ENCODE peak calls at places on chromosomes 12 and 14, in eight cellular contexts. I is memory B cell; U is HFF-Myc; Q is stimulated activated naive CD8-positive, alpha-beta T cell treated with anti-CD3 and anti-CD28 coated beads, Interleukin-15, amount 100 ng/mL, for 72 hours; V is Right ventricle myocardium superior; P is HS-5; X is renal cortical epithelial cell; O is stomach. W is an unnamed sample.
A peak's percentile ranks its signal among the peaks of the same experiment; 100 is the strongest.

GRCh38 chr12:713281-713875 is 39.0 kb upstream of the WNK1 start:
- DNase-seq in V (no peak), U (no peak), Q (peak; percentile 43), X (no peak), O (no peak), P (no peak), I (no peak), W (no peak)

GRCh38 chr14:104387385-104388010 is 192.1 kb upstream of the C14orf180 start:
- DNase-seq in X (no peak), Q (no peak), O (peak; percentile 22), P (no peak), I (no peak), V (no peak), U (no peak), W (no peak)

GRCh38 chr12:58095002-58095401 is 153.6 kb downstream of the ATP23 start:
- DNase-seq in Q (no peak), V (no peak), P (no peak), O (no peak), I (no peak), X (no peak), U (no peak), W (no peak)

GRCh38 chr12:54624316-54625279 is 10.1 kb downstream of the LACRT start:
- DNase-seq in P (no peak), U (no peak), Q (no peak), X (no peak), I (no peak), O (no peak), V (no peak), W (no peak)

GRCh38 chr14:75399819-75400678 is 27.8 kb upstream of the JDP2 start:
- DNase-seq in I (no peak), V (peak; percentile 94), O (peak; percentile 94), X (peak; percentile 94), Q (no peak), U (no peak), P (no peak), W (peak; percentile 59)

GRCh38 chr14:99123208-99123870 is 148.7 kb downstream of the BCL11B start:
- DNase-seq in U (no peak), O (peak; percentile 4), X (no peak), P (no peak), Q (no peak), V (no peak), I (no peak), W (no peak)

GRCh38 chr12:130954544-130954831 is 781 bp downstream of the ADGRD1 start:
- DNase-seq in P (no peak), V (no peak), U (no peak), O (no peak), Q (no peak), I (no peak), X (no peak), W (no peak)

GRCh38 chr12:124716208-124717141 is 147.2 kb downstream of the SCARB1 start:
- DNase-seq in V (no peak), P (no peak), I (no peak), O (peak; percentile 55), X (no peak), Q (no peak), U (no peak), W (no peak)

GRCh38 chr12:89844539-89844938 is 135.9 kb upstream of the ATP2B1 start:
- DNase-seq in X (no peak), I (no peak), Q (no peak), U (no peak), V (no peak), O (no peak), P (no peak), W (no peak)

GRCh38 chr12:79001404-79001803 is 136.8 kb downstream of the SYT1 start:
- DNase-seq in I (no peak), U (no peak), X (no peak), Q (no peak), V (no peak), P (no peak), O (no peak), W (no peak)

GRCh38 chr12:65656904-65657351 is 167.4 kb upstream of the HMGA2 start:
- DNase-seq in I (no peak), O (no peak), U (peak; percentile 98), Q (peak; percentile 46), P (peak; percentile 100), X (peak; percentile 99), V (no peak), W (no peak)

GRCh38 chr14:60106341-60106740 is 14.6 kb downstream of the PCNX4 start:
- DNase-seq in O (no peak), P (no peak), Q (no peak), U (no peak), V (no peak), I (no peak), X (peak; percentile 79), W (peak; percentile 5)

GRCh38 chr12:79233341-79233761 is 368.8 kb downstream of the SYT1 start:
- DNase-seq in I (no peak), V (no peak), X (no peak), O (no peak), P (no peak), U (no peak), Q (no peak), W (no peak)

GRCh38 chr12:130247634-130248237 is 85.5 kb downstream of the FZD10 start:
- DNase-seq in X (no peak), V (no peak), O (no peak), U (no peak), I (no peak), Q (no peak), P (no peak), W (no peak)

GRCh38 chr12:3173008-3173553 is 95.9 kb downstream of the TSPAN9 start:
- DNase-seq in I (no peak), O (no peak), V (peak; percentile 25), Q (no peak), X (no peak), P (no peak), U (no peak), W (no peak)

GRCh38 chr12:7374423-7375144 is 69.4 kb downstream of the CD163L1 start:
- DNase-seq in O (no peak), Q (peak; percentile 11), U (no peak), V (peak; percentile 47), X (peak; percentile 2), P (no peak), I (no peak), W (no peak)

GRCh38 chr14:34252227-34252626 is 209.8 kb downstream of the SPTSSA start:
- DNase-seq in O (no peak), I (no peak), P (no peak), V (no peak), Q (no peak), X (peak; percentile 47), U (no peak), W (no peak)

GRCh38 chr14:75427126-75427481 is 718 bp upstream of the JDP2 start:
- DNase-seq in U (no peak), X (no peak), I (peak; percentile 9), V (peak; percentile 58), Q (no peak), P (no peak), O (no peak), W (no peak)

GRCh38 chr12:50212071-50212467 is 44.9 kb upstream of the CERS5 start:
- DNase-seq in I (no peak), Q (no peak), X (no peak), O (no peak), V (no peak), P (no peak), U (no peak), W (no peak)

GRCh38 chr14:100899841-100900771 is 3.4 kb downstream of the RTL1 start:
- DNase-seq in O (no peak), X (no peak), P (no peak), I (no peak), U (no peak), V (peak; percentile 39), Q (no peak), W (no peak)

GRCh38 chr12:58757422-58757821 is 162.9 kb downstream of the LRIG3 start:
- DNase-seq in V (no peak), O (no peak), Q (no peak), U (peak; percentile 87), X (no peak), P (peak; percentile 77), I (no peak), W (no peak)

GRCh38 chr14:30193791-30194407 is 266.3 kb upstream of the PRKD1 start:
- DNase-seq in I (no peak), V (no peak), U (no peak), O (no peak), P (peak; percentile 83), X (no peak), Q (no peak), W (no peak)

GRCh38 chr12:47078733-47079364 is 572 bp upstream of the PCED1B start:
- DNase-seq in I (no peak), P (no peak), X (no peak), V (peak; percentile 47), O (no peak), Q (peak; percentile 49), U (no peak), W (no peak)

GRCh38 chr12:87305481-87305880 is 723.7 kb downstream of the C12orf50 start:
- DNase-seq in V (no peak), Q (no peak), X (peak; percentile 15), O (no peak), U (no peak), P (no peak), I (no peak), W (no peak)

GRCh38 chr12:119679081-119679480 is 11.1 kb downstream of the PRKAB1 start:
- DNase-seq in X (no peak), V (no peak), P (no peak), Q (no peak), O (peak; percentile 70), I (no peak), U (no peak), W (no peak)

GRCh38 chr12:121417847-121418246 is 17.9 kb downstream of the RNF34 start:
- DNase-seq in U (no peak), P (no peak), V (no peak), Q (no peak), O (no peak), X (no peak), I (no peak), W (no peak)

GRCh38 chr14:59281613-59282012 is 93.1 kb downstream of the DAAM1 start:
- DNase-seq in U (no peak), I (no peak), X (peak; percentile 76), Q (no peak), O (no peak), V (no peak), P (peak; percentile 81), W (no peak)

GRCh38 chr12:123532021-123532420 is 1.5 kb downstream of the RILPL1 start:
- DNase-seq in I (peak; percentile 37), U (no peak), X (no peak), O (no peak), Q (no peak), V (peak; percentile 43), P (no peak), W (no peak)

GRCh38 chr12:56296207-56296785 is 3.8 kb downstream of the CS start:
- DNase-seq in P (no peak), I (no peak), V (no peak), X (no peak), U (no peak), Q (no peak), O (no peak), W (no peak)

GRCh38 chr14:68473050-68473449 is 319.8 kb downstream of the ZFP36L1 start:
- DNase-seq in O (peak; percentile 85), I (no peak), V (no peak), X (peak; percentile 79), U (no peak), P (no peak), Q (no peak), W (no peak)

GRCh38 chr14:65910108-65910507 is 497.6 kb downstream of the FUT8 start:
- DNase-seq in X (peak; percentile 66), O (no peak), U (no peak), I (no peak), Q (no peak), V (no peak), P (peak; percentile 8), W (no peak)

GRCh38 chr14:67623114-67623513 is 3.4 kb downstream of the ARG2 start:
- DNase-seq in X (peak; percentile 87), U (no peak), V (no peak), Q (no peak), O (no peak), P (no peak), I (no peak), W (peak; percentile 38)

GRCh38 chr14:79493081-79493652 is 718.1 kb downstream of the DIO2 start:
- DNase-seq in X (no peak), U (no peak), I (no peak), Q (no peak), V (no peak), O (no peak), P (no peak), W (no peak)

GRCh38 chr12:92221916-92222315 is 76.3 kb upstream of the BTG1 start:
- DNase-seq in X (no peak), Q (no peak), I (no peak), U (no peak), O (no peak), V (no peak), P (no peak), W (no peak)